ENCODE peak calls at places on chromosomes 13 and 19, in seven cellular contexts. L is T-helper 17 cell; D is astrocyte of the hippocampus; Y is central memory CD4-positive, alpha-beta T cell; X is cardiac muscle cell; R is ascending aorta; E is osteocyte. H is an unnamed sample.

GRCh38 chr13:28583661-28584091 is 75.3 kb upstream of the POMP start:
- DNase-seq in L (no peak), D (no peak), Y (no peak), X (peak), R (no peak), E (no peak), H (no peak)

GRCh38 chr19:1125601-1126533 is 22.1 kb downstream of the GPX4 start:
- DNase-seq in L (no peak), D (peak), Y (no peak), X (no peak), R (no peak), E (no peak), H (no peak)

GRCh38 chr19:57850553-57851017 is 926 bp downstream of the ZNF587 start:
- DNase-seq in L (no peak), D (peak), Y (no peak), X (peak), R (no peak), E (no peak), H (no peak)

GRCh38 chr13:50801087-50801931 is 42.2 kb downstream of the DLEU7 start:
- DNase-seq in L (peak), D (peak), Y (peak), X (peak), R (peak), E (no peak), H (peak)

GRCh38 chr13:40677064-40677463 is 10.6 kb upstream of the FOXO1 start:
- DNase-seq in L (no peak), D (no peak), Y (no peak), X (no peak), R (no peak), E (no peak), H (no peak)

GRCh38 chr19:5632657-5633056 is 9.8 kb downstream of the SAFB start:
- DNase-seq in L (no peak), D (no peak), Y (no peak), X (no peak), R (peak), E (no peak), H (no peak)

GRCh38 chr13:111474136-111475002 is 153.9 kb downstream of the TEX29 start:
- DNase-seq in L (no peak), D (peak), Y (no peak), X (peak), R (no peak), E (peak), H (no peak)

GRCh38 chr19:33197591-33198000 is 3.5 kb downstream of the LRP3 start:
- DNase-seq in L (no peak), D (no peak), Y (no peak), X (no peak), R (no peak), E (no peak), H (no peak)

GRCh38 chr13:107650081-107650701 is 565.1 kb downstream of the LIG4 start:
- DNase-seq in L (no peak), D (peak), Y (no peak), X (peak), R (no peak), E (peak), H (no peak)

GRCh38 chr19:19505669-19506326 is 9.6 kb downstream of the TSSK6 start:
- DNase-seq in L (no peak), D (no peak), Y (no peak), X (no peak), R (no peak), E (no peak), H (no peak)

GRCh38 chr19:48490980-48491792 is 20.4 kb downstream of the LMTK3 start:
- DNase-seq in L (peak), D (peak), Y (peak), X (no peak), R (no peak), E (no peak), H (no peak)

GRCh38 chr19:6068711-6069110 is 41.6 kb downstream of the RFX2 start:
- DNase-seq in L (no peak), D (no peak), Y (no peak), X (no peak), R (peak), E (no peak), H (no peak)

GRCh38 chr13:26719356-26719945 is 41.1 kb downstream of the GPR12 start:
- DNase-seq in L (no peak), D (no peak), Y (no peak), X (peak), R (no peak), E (peak), H (no peak)

GRCh38 chr13:24662195-24663088 is 17.8 kb upstream of the ATP12A start:
- DNase-seq in L (no peak), D (no peak), Y (no peak), X (no peak), R (no peak), E (no peak), H (no peak)